ENCODE peak calls at places on chromosomes 12 and 14, in four cellular contexts. C is HL-60, U is GM12878, Y is K562. S is an unnamed sample.

GRCh38 chr12:31339831-31340622 is 14.1 kb upstream of the SINHCAF start:
- DNase-seq in U (no peak), C (no peak), Y (no peak), S (no peak)

GRCh38 chr12:8030189-8030588 is 2.3 kb upstream of the FOXJ2 start:
- DNase-seq in C (no peak), U (no peak), Y (no peak), S (no peak)

GRCh38 chr14:59699422-59699821 is 122.8 kb upstream of the CCDC175 start:
- DNase-seq in U (no peak), Y (no peak), C (no peak), S (no peak)

GRCh38 chr14:102971836-102972606 is 49.6 kb downstream of the AMN start:
- DNase-seq in Y (no peak), C (no peak), U (no peak), S (no peak)

GRCh38 chr12:57456145-57456700 is 1.1 kb downstream of the INHBE start:
- DNase-seq in U (no peak), C (no peak), Y (peak), S (no peak)

GRCh38 chr12:47574252-47575021 is 131.4 kb downstream of the RPAP3 start:
- DNase-seq in Y (no peak), C (no peak), U (no peak), S (no peak)

GRCh38 chr12:98422809-98423208 is 92.6 kb upstream of the TMPO start:
- DNase-seq in C (no peak), U (no peak), Y (no peak), S (no peak)

GRCh38 chr14:72816287-72816686 is 77.6 kb downstream of the DPF3 start:
- DNase-seq in C (no peak), U (no peak), Y (no peak), S (no peak)

GRCh38 chr14:45201908-45202307 is 51.1 kb downstream of the MIS18BP1 start:
- DNase-seq in C (no peak), Y (no peak), U (no peak), S (no peak)

GRCh38 chr12:122729583-122730214 is 945 bp downstream of the HCAR1 start:
- DNase-seq in C (no peak), Y (no peak), U (no peak), S (no peak)

GRCh38 chr12:122730215-122731014 is at the start of gene HCAR1:
- DNase-seq in C (no peak), U (no peak), Y (no peak), S (no peak)

GRCh38 chr12:122732611-122733010 is 2.0 kb upstream of the HCAR1 start:
- DNase-seq in U (no peak), Y (no peak), C (no peak), S (no peak)

DNA sequence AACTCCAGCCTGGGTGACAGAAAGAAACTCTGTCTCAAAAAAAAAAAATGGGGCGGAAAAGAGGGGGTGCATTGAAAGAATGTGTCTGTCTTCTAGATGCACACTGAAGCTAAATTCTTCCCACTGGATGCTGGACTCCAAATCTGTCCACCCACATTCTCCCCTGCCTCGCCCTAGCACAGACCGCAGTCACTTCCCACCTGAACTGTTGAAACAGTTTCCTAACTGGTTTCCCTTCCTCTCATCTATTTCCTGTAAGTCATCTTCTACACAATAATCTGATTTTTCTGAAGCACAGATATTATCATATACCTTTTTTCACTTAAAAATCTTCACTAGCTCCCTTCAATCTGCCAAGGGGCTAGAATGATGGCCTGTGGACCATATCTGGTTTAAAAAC is 1.5 kb upstream of the HCAR1 start:
- DNase-seq in C (no peak), U (no peak), Y (no peak), S (no peak)
- TF ChIP-seq SPI1 in C (no peak), U (peak), Y (no peak), S (peak)

GRCh38 chr12:5466521-5466960 is 34.6 kb downstream of the NTF3 start:
- DNase-seq in C (no peak), U (no peak), Y (no peak), S (no peak)
- TF ChIP-seq SPI1 in C (no peak), U (no peak), Y (no peak), S (no peak)

DNA sequence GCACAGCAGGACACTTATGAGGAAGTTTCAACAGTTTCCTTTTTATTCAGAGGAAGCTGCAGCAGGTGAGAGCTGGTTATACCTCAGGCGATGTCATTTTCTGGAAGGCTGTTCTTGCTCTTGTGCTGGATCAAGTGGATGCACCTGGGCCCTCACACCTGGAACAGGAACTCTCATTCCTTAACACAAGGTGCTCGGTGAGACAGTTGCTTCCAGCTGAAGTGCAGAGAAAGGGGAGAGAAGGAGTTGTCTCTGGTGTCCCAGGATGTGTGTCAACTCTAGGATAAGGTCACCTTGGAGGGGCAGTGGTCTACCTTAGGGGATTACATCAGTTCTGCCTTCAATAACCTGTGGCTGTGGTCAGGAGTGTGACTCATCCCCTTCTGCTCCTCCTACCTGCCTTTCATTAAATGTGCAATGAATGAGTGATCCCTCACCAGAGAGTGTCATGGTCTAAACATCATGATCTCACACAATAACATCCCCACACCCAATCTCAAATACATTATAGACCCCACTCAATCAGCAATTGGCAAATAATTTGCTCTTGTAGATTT is 463.4 kb downstream of the TMEM121 start:
- DNase-seq in C (no peak), U (no peak), Y (no peak), S (no peak)
- TF ChIP-seq SPI1 in C (no peak), U (no peak), Y (no peak), S (no peak)

DNA sequence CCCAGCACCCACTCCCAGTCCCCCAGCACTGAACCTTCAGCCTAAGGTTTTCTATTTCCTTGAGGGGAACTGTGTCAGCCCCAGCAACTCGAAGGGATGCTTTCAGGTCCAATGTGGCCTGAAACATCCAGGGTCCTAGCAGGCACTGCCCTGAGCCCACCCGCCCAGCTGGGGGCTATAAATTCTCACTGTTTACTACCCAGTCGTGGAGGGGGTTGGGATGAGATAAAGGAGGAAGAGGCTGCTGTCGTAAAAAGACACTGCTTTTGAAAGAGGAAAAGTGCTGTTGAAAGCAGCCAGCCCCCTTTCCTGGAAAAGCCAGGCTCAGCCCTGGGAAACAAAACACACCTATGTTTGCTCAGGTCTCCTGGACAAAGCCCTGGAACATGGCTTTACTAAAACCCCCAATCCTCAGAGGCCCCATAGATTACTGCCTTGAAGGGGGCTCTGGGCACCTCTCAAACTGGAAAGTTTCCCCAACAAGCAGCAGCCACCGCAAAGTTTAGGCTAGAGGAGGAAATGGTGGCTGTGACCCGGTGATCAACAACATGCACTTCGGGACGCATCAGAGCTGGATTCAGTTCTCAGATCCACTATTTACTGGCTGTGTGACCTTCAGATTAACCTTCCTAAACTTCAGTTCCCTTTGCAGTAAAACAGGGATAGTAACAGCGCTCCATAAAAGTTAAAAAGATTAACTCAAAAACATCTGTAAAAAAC is 51.0 kb downstream of the ACTN1 start:
- DNase-seq in C (no peak), U (no peak), Y (no peak), S (no peak)
- TF ChIP-seq SPI1 in C (no peak), U (no peak), Y (no peak), S (no peak)

GRCh38 chr12:21334100-21334499 is 617 bp downstream of the SLCO1A2 start:
- DNase-seq in C (no peak), Y (no peak), U (no peak), S (no peak)
- TF ChIP-seq SPI1 in C (no peak), Y (no peak), U (no peak), S (no peak)

GRCh38 chr12:6691473-6691872 is 2.3 kb upstream of the ZNF384 start:
- DNase-seq in C (no peak), Y (no peak), U (no peak), S (no peak)
- TF ChIP-seq SPI1 in C (no peak), Y (no peak), U (no peak), S (no peak)

GRCh38 chr12:50635857-50636256 is 128.0 kb upstream of the ATF1 start:
- DNase-seq in U (no peak), Y (no peak), C (no peak), S (no peak)

GRCh38 chr12:50635356-50635755 is 128.5 kb upstream of the ATF1 start:
- DNase-seq in Y (no peak), U (no peak), C (no peak), S (no peak)

GRCh38 chr12:50638482-50638880 is 125.4 kb upstream of the ATF1 start:
- DNase-seq in Y (no peak), U (no peak), C (no peak), S (no peak)

GRCh38 chr12:50637870-50638481 is 125.9 kb upstream of the ATF1 start:
- DNase-seq in C (peak), Y (no peak), U (no peak), S (no peak)

DNA sequence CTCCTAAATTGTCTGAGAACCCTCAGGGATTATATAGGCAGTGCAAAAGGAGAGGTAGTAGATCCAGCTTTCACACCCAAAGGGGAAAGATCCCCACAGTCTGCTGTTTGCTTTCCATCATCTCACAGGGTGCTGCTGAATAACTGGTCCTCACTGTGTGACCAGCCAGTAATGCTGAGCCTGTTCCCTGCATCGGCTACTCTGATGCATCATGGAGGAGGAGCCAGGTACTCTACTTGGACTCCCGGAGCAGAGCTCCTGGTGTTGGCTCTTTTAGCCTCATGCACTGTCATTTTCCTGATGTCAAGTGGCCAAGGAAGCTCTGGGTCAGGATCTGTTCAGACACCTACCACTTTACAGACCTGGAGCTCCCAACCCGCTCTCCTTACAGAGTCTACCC is 127.4 kb upstream of the ATF1 start:
- DNase-seq in Y (no peak), C (no peak), U (no peak), S (no peak)
- TF ChIP-seq SPI1 in Y (no peak), C (no peak), U (no peak), S (no peak)

DNA sequence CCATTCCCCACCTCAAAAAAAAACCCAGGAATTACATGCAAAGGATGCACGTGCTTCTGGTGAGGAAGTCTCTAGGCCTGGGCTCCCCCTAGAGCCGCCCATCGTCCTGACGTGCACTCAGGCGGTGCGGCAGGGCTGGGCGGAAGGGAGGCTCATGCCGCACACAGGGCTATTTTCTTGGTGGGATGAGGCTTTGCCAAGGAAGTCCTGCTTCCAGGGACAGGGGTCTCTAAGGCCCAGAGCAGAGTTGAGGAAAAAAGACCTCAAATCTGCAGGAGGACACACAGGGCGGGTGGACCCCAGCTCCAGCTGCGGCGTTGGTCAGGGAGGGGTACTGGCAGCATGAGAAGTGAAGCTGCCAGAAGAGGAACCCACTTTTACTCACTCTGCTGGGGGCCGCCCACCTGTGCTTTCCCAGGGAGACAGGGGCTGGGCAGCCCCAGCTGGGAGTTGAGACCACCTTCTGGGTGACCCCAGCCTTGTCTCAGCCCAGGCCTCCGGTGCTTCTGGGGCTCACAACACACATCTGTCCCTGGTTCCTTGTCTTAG is 4.2 kb downstream of the RHOF start:
- DNase-seq in Y (no peak), U (no peak), C (no peak), S (no peak)
- TF ChIP-seq SPI1 in Y (no peak), U (peak), C (peak), S (peak)

GRCh38 chr12:4273651-4274395 is at the start of gene CCND2:
- DNase-seq in Y (peak), C (peak), U (peak), S (peak)
- TF ChIP-seq SPI1 in Y (no peak), C (no peak), U (no peak), S (no peak)